ENCODE peak calls at places on chromosomes 4 and X, in seven cellular contexts. O is AG20443; E is HS-5; C is RPMI8226; Z is aorta; X is activated T-helper 1 cell treated with anti-CD3 and anti-CD28 coated beads, Interleukin-2, amount 50 U/mL, for 16 hours; A is CD8-positive, alpha-beta memory T cell. D is an unnamed sample.

GRCh38 chr4:150235317-150235716 is 157.1 kb downstream of the DCLK2 start:
- DNase-seq in O (no peak), E (no peak), C (no peak), Z (no peak), X (no peak), A (no peak), D (no peak)

GRCh38 chrX:110311437-110312230 is 6.3 kb downstream of the AMMECR1 start:
- DNase-seq in O (no peak), E (no peak), C (no peak), Z (no peak), X (no peak), A (no peak), D (no peak)

GRCh38 chrX:71815121-71815905 is 52.2 kb downstream of the CXorf49B start:
- DNase-seq in O (no peak), E (no peak), C (no peak), Z (no peak), X (no peak), A (no peak), D (no peak)

GRCh38 chr4:37970702-37971101 is 10.5 kb downstream of the PTTG2 start:
- DNase-seq in O (peak), E (no peak), C (peak), Z (peak), X (no peak), A (peak), D (peak)

GRCh38 chr4:185955817-185956542 is 113.0 kb upstream of the TLR3 start:
- DNase-seq in O (no peak), E (no peak), C (no peak), Z (no peak), X (no peak), A (no peak), D (no peak)

GRCh38 chr4:107736924-107737448 is 17.0 kb upstream of the PAPSS1 start:
- DNase-seq in O (peak), E (no peak), C (peak), Z (no peak), X (no peak), A (no peak), D (peak)

GRCh38 chrX:71632923-71633657 is 14.8 kb upstream of the CXCR3 start:
- DNase-seq in O (no peak), E (no peak), C (no peak), Z (no peak), X (no peak), A (no peak), D (no peak)

GRCh38 chr4:19982556-19982955 is 269.1 kb upstream of the SLIT2 start:
- DNase-seq in O (peak), E (peak), C (no peak), Z (no peak), X (no peak), A (no peak), D (peak)

GRCh38 chrX:140723251-140723650 is 13.7 kb downstream of the LINC00632 start:
- DNase-seq in O (no peak), E (no peak), C (no peak), Z (no peak), X (no peak), A (no peak), D (no peak)

GRCh38 chrX:132333351-132333750 is 114.1 kb upstream of the RAP2C start:
- DNase-seq in O (no peak), E (no peak), C (no peak), Z (no peak), X (no peak), A (no peak), D (peak)

GRCh38 chr4:2416564-2417195 is 1.8 kb downstream of the ZFYVE28 start:
- DNase-seq in O (peak), E (no peak), C (peak), Z (no peak), X (no peak), A (no peak), D (no peak)

GRCh38 chr4:56786955-56787354 is 34.5 kb downstream of the SPINK2 start:
- DNase-seq in O (peak), E (peak), C (no peak), Z (no peak), X (no peak), A (no peak), D (peak)

GRCh38 chr4:797066-797465 is 28.9 kb downstream of the CPLX1 start:
- DNase-seq in O (no peak), E (no peak), C (no peak), Z (peak), X (no peak), A (no peak), D (no peak)

GRCh38 chrX:18894156-18894555 is 89.8 kb downstream of the PHKA2 start:
- DNase-seq in O (no peak), E (no peak), C (no peak), Z (peak), X (no peak), A (no peak), D (no peak)

GRCh38 chr4:77110707-77111106 is 34.9 kb upstream of the CCNI start:
- DNase-seq in O (peak), E (no peak), C (no peak), Z (no peak), X (no peak), A (no peak), D (no peak)

GRCh38 chrX:49934729-49935128 is 12.3 kb downstream of the CLCN5 start:
- DNase-seq in O (no peak), E (no peak), C (no peak), Z (no peak), X (no peak), A (no peak), D (no peak)

GRCh38 chr4:5916229-5916628 is 23.3 kb upstream of the CRMP1 start:
- DNase-seq in O (no peak), E (no peak), C (no peak), Z (no peak), X (no peak), A (no peak), D (no peak)

GRCh38 chrX:28058906-28059305 is 77.7 kb upstream of the DCAF8L1 start:
- DNase-seq in O (no peak), E (no peak), C (peak), Z (no peak), X (no peak), A (no peak), D (no peak)

GRCh38 chr4:89528525-89529133 is 221.0 kb upstream of the GPRIN3 start:
- DNase-seq in O (no peak), E (no peak), C (no peak), Z (no peak), X (no peak), A (no peak), D (no peak)

GRCh38 chr4:54937501-54937900 is 187.9 kb downstream of the KDR start:
- DNase-seq in O (peak), E (no peak), C (peak), Z (no peak), X (no peak), A (no peak), D (no peak)

GRCh38 chr4:4323705-4324534 is 33.9 kb downstream of the ZBTB49 start:
- DNase-seq in O (no peak), E (no peak), C (no peak), Z (no peak), X (no peak), A (no peak), D (no peak)

GRCh38 chrX:20680998-20681397 is 414.3 kb upstream of the RPS6KA3 start:
- DNase-seq in O (peak), E (peak), C (no peak), Z (no peak), X (no peak), A (no peak), D (peak)

GRCh38 chr4:182519528-182519927 is 276.3 kb downstream of the TENM3 start:
- DNase-seq in O (no peak), E (no peak), C (no peak), Z (no peak), X (no peak), A (no peak), D (no peak)

GRCh38 chr4:135239964-135240363 is 1038.4 kb upstream of the PABPC4L start:
- DNase-seq in O (no peak), E (no peak), C (no peak), Z (no peak), X (no peak), A (no peak), D (no peak)

GRCh38 chrX:97238632-97239031 is 354.9 kb downstream of the RPA4 start:
- DNase-seq in O (no peak), E (no peak), C (no peak), Z (no peak), X (no peak), A (no peak), D (no peak)

D was measured in AG08395.